ENCODE peak calls at places on chromosomes 12 and 14, in five cellular contexts. K, Z, B, U and S are unnamed samples.

GRCh38 chr12:55847033-55847432 is 4.3 kb upstream of the MMP19 start:
- DNase-seq in B (peak), K (no peak), Z (no peak), U (no peak), S (no peak)

GRCh38 chr12:109781668-109782321 is 51.4 kb downstream of the TRPV4 start:
- DNase-seq in K (no peak), B (no peak), Z (no peak), U (no peak), S (no peak)

GRCh38 chr14:56295743-56296142 is 177.5 kb downstream of the PELI2 start:
- DNase-seq in B (no peak), K (no peak), Z (no peak), U (no peak), S (no peak)

GRCh38 chr14:65332141-65332871 is 80.2 kb upstream of the FUT8 start:
- DNase-seq in U (no peak), B (no peak), Z (no peak), K (no peak), S (no peak)

GRCh38 chr14:24052656-24053547 is 1.1 kb downstream of the CARMIL3 start:
- DNase-seq in B (no peak), Z (no peak), K (no peak), U (no peak), S (no peak)

GRCh38 chr12:117060927-117061300 is 38.3 kb downstream of the TESC start:
- DNase-seq in U (no peak), Z (no peak), K (no peak), B (no peak), S (no peak)

GRCh38 chr14:95679995-95680735 is 6.1 kb upstream of the TCL1B start:
- DNase-seq in Z (no peak), K (no peak), B (no peak), U (no peak), S (no peak)

GRCh38 chr14:59358105-59358504 is 107.1 kb downstream of the GPR135 start:
- DNase-seq in Z (no peak), B (peak), K (no peak), U (no peak), S (peak)

GRCh38 chr14:87989613-87990299 is 3.2 kb downstream of the GALC start:
- DNase-seq in K (no peak), Z (no peak), U (no peak), B (no peak), S (no peak)

GRCh38 chr12:44626883-44627282 is 249.2 kb downstream of the NELL2 start:
- DNase-seq in Z (no peak), B (no peak), K (no peak), U (no peak), S (no peak)

GRCh38 chr14:29442720-29443119 is 484.9 kb downstream of the PRKD1 start:
- DNase-seq in B (no peak), K (no peak), U (no peak), Z (no peak), S (no peak)

GRCh38 chr12:11877869-11878780 is 192.6 kb upstream of the BCL2L14 start:
- DNase-seq in Z (peak), B (peak), K (no peak), U (peak), S (peak)

GRCh38 chr14:71078481-71078880 is 171.2 kb downstream of the PCNX1 start:
- DNase-seq in B (no peak), K (no peak), U (no peak), Z (no peak), S (no peak)

GRCh38 chr12:5614206-5614605 is 182.3 kb downstream of the NTF3 start:
- DNase-seq in Z (no peak), K (no peak), B (no peak), U (no peak), S (no peak)

GRCh38 chr12:98594050-98594853 is 766 bp downstream of the SLC25A3 start:
- DNase-seq in K (no peak), Z (peak), B (peak), U (no peak), S (peak)

GRCh38 chr12:21615441-21615840 is 10.8 kb upstream of the GYS2 start:
- DNase-seq in B (no peak), K (no peak), Z (no peak), U (no peak), S (no peak)

GRCh38 chr12:50275545-50275944 is 7.8 kb downstream of the LIMA1 start:
- DNase-seq in Z (peak), B (peak), U (no peak), K (no peak), S (no peak)

GRCh38 chr14:78598046-78598652 is 428.0 kb downstream of the NRXN3 start:
- DNase-seq in U (no peak), B (peak), Z (peak), K (no peak), S (peak)

GRCh38 chr12:84805474-84805858 is 107.1 kb downstream of the SLC6A15 start:
- DNase-seq in Z (no peak), K (no peak), U (no peak), B (no peak), S (no peak)

GRCh38 chr14:76920572-76921175 is 94.5 kb downstream of the LRRC74A start:
- DNase-seq in Z (no peak), B (no peak), U (no peak), K (no peak), S (no peak)

GRCh38 chr12:100688451-100688864 is 106.1 kb upstream of the ANO4 start:
- DNase-seq in Z (no peak), B (no peak), K (no peak), U (no peak), S (no peak)

GRCh38 chr12:14693116-14693515 is 3.3 kb downstream of the GUCY2C start:
- DNase-seq in Z (no peak), B (no peak), K (no peak), U (no peak), S (no peak)

GRCh38 chr12:69509308-69509736 is 39.1 kb downstream of the FRS2 start:
- DNase-seq in K (no peak), U (no peak), Z (no peak), B (no peak), S (no peak)

GRCh38 chr14:75425443-75425842 is 2.4 kb upstream of the JDP2 start:
- DNase-seq in Z (no peak), K (no peak), U (no peak), B (no peak), S (no peak)

GRCh38 chr12:88227263-88227662 is 85.2 kb downstream of the TMTC3 start:
- DNase-seq in Z (no peak), K (no peak), B (no peak), U (no peak), S (no peak)

GRCh38 chr12:2692156-2692555 is 102.6 kb upstream of the FKBP4 start:
- DNase-seq in Z (no peak), U (no peak), B (no peak), K (no peak), S (no peak)

GRCh38 chr12:91289881-91290280 is 107.3 kb upstream of the DCN start:
- DNase-seq in Z (no peak), U (no peak), K (no peak), B (no peak), S (no peak)

DNA sequence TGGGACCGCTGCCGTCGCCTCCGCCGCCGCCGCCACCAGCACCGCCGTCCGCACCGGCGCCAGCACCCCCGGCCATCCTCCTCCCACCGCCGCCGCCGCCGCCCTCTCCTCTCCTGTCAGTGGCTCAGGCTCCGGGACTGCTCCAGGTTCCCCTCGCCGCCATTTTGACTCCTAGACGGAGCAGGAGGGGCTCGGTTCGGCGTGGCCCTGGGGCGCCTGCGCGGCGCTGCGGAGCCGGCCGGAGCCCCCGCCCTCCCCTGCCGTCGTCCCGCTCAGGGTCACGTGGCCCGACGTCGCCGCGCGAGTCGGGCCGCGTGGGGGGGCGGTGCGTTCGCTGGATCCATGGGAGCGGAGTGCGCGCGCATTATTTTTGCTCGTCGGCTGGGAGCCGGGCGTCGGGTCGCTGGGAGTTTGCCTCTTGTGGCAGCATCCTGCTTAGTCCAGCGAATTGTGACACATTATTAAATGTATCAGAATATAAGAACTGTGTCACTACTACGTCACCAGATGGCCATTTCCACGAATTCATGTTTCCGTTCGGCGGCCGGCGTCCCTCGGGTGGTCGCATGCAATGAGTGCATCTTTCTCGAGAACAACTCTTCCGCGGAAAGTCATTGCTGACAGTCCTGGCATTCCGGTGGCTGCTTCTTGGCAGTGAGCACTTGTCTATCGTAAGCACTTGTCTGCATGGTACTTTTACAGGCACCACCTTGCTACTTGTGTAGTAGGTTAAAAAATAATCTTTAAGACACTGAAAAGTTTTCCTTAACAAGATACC is at the start of gene BTBD7:
- DNase-seq in Z (peak), B (peak), K (peak), U (peak), S (peak)
- TF ChIP-seq POLR2A in Z (no peak), B (peak), K (peak), U (no peak), S (peak)

GRCh38 chr12:93702707-93703305 is 25.6 kb downstream of the CRADD start:
- DNase-seq in U (no peak), B (no peak), Z (no peak), K (no peak), S (peak)

GRCh38 chr12:93706387-93706786 is 29.2 kb downstream of the CRADD start:
- DNase-seq in Z (no peak), B (no peak), K (no peak), U (no peak), S (no peak)

GRCh38 chr12:93704122-93704521 is 26.9 kb downstream of the CRADD start:
- DNase-seq in U (no peak), K (no peak), Z (no peak), B (no peak), S (no peak)

GRCh38 chr12:93705237-93705636 is 28.1 kb downstream of the CRADD start:
- DNase-seq in U (no peak), B (no peak), Z (no peak), K (no peak), S (no peak)

GRCh38 chr12:93704625-93705024 is 27.4 kb downstream of the CRADD start:
- DNase-seq in U (no peak), Z (no peak), K (no peak), B (no peak), S (no peak)
- TF ChIP-seq POLR2A in U (no peak), Z (no peak), K (no peak), B (no peak), S (no peak)

DNA sequence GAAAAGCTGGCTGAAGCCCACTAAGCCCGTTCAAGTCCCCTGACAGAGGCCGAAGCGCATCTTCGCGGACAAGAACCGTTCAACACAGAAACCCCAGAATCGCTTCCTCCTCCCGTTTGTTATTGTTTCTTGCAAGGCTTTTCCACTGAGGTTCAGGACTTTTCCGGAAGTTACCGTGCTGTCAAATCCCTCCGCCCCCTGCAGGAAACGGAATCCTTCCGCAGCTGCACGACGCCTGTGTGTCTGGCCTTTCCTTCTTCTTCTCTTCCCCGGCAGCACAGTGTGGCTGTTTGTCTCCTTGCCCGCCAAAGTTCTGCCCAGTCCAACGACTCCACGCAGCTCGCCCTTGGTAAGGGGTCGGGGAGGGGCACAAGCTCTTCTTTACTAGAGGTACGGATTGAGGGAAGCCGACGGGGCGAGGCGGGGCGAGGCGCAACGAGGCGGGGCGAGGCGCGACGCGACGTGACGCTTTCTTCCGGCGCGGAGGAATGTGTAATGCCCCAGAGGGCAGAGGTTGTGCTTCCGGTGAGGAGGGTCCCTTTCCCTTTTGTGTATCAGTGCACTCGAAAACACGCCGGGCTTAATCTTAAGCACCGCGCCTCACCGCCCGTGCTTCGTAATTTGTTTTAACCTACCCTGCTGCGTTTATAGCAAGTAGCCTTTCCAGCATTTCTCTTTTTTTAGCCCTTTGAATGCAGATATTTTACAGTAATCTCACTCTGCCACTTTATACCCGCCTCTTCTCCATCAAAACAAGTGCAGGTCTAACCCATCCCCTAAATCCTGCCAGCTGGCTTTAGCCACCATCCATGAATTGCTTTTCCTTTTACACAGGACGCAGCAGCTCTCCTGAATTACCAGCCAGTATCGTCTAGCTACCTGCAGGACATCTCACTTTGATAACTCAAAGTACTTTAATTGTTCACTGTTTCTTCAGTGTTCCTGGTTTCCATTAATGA is at the start of gene KDM5A:
- DNase-seq in Z (peak), B (peak), K (peak), U (peak), S (peak)
- TF ChIP-seq POLR2A in Z (no peak), B (peak), K (peak), U (no peak), S (no peak)

GRCh38 chr14:93976477-93977057 is at the start of gene ASB2:
- DNase-seq in Z (no peak), U (peak), B (peak), K (no peak), S (no peak)
- TF ChIP-seq POLR2A in Z (peak), U (no peak), B (peak), K (no peak), S (no peak)

GRCh38 chr14:99604766-99605298 is 825 bp upstream of the CCDC85C start:
- DNase-seq in B (no peak), U (no peak), Z (no peak), K (no peak), S (peak)

GRCh38 chr14:99605299-99605961 is 1.4 kb upstream of the CCDC85C start:
- DNase-seq in K (no peak), Z (peak), B (peak), U (peak), S (peak)

GRCh38 chr14:99602788-99603415 is 1.1 kb downstream of the CCDC85C start:
- DNase-seq in Z (no peak), K (no peak), B (no peak), U (no peak), S (peak)

GRCh38 chr14:99603471-99603933 is 505 bp downstream of the CCDC85C start:
- DNase-seq in K (no peak), U (no peak), B (no peak), Z (no peak), S (peak)

GRCh38 chr14:99603965-99604765 is at the start of gene CCDC85C:
- DNase-seq in B (peak), U (peak), K (peak), Z (peak), S (peak)
- TF ChIP-seq POLR2A in B (no peak), U (peak), K (peak), Z (no peak), S (no peak)

DNA sequence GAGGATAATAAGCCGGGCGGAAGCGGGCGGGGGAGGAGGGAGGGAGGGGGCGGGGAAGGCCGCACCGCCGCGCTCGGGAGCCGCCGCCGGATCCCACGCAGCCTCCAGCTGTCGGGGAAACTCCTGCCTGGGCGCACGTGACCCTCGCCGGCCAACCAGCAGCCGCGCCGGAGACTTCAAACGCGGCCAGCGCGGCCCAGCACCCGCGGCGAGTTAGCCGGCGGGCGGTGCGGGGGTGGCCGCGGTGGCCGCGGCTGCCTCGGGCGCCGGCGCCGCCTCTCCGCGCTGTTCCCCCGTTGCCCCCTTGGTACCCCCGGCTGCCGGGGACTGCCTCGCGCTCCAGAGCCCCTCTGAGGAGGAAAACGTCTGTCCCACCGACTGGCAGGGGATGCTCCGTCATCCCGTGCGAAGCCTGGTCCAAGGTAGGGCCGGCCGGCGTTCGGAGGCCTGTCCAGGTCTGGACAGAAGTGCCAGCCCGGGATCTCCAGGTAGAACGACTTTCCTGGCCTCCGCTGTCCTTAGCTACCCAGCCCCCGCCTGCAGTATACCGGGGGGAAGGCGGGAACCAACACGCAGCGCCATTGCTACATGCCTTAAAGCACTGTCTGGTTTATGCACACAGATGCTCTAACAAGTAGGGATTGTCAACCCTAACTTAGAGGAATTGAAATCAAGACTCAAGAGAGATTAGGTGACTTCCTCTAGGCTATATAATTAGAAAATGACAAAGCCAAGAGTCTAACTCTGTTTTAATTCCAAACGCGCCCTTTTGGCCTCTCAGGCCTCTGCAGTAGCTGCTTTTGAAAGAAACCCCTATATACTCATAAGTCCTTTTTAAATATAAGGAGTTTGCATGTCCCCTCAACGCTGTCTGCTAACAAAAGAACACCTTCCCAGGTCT is at the start of gene YAF2:
- DNase-seq in K (peak), Z (peak), B (peak), U (peak), S (peak)
- TF ChIP-seq POLR2A in K (peak), Z (no peak), B (peak), U (no peak), S (no peak)

GRCh38 chr12:48300774-48301173 is 49.9 kb downstream of the ZNF641 start:
- DNase-seq in U (no peak), K (no peak), Z (no peak), B (no peak), S (no peak)

GRCh38 chr12:48302161-48302896 is 48.4 kb downstream of the ZNF641 start:
- DNase-seq in U (no peak), K (no peak), Z (no peak), B (no peak), S (no peak)

GRCh38 chr12:48291511-48291910 is 59.2 kb downstream of the ZNF641 start:
- DNase-seq in B (no peak), K (no peak), Z (no peak), U (no peak), S (no peak)

GRCh38 chr12:48292030-48292429 is 58.7 kb downstream of the ZNF641 start:
- DNase-seq in K (no peak), U (no peak), Z (no peak), B (no peak), S (no peak)

DNA sequence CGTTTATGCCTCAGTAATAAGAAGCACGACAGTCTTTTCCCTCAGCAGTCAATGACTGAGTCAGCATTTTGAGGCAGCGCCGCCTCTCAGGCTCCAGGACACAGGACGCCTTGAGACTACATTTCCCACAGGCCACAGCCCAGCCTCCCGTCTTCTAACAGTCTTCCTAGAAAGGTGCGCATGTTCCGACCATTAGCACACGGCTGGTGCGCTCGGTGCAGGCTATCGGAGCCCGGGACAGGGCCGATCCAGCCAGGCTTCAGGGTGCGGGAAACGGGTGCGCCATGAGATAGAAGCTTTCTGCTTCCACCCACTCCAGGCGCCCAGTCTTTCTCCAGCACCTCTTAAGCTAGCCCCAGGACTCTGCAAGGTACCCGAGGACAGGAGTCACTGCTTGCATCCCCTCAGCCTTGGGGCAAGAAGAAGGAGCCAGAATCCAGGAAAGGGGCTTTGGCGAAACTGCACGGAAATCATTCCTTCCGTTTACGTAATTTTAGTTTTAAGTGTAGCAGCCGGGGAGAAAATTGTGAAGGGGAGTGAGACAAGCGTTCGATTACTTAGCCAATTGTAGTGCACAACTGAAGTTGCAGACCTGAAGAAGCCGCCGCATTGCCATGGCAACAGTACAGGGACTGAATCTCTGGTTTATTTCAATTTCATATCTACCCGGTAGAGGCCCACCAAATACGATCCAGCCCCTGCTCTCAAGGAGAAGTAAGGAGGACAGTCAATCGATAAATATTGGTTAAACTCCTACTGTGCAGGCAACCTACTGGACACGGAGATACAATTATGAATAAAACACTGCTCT is 53.9 kb downstream of the ZNF641 start:
- DNase-seq in K (no peak), Z (peak), B (peak), U (peak), S (peak)
- TF ChIP-seq POLR2A in K (no peak), Z (no peak), B (peak), U (no peak), S (peak)

GRCh38 chr14:104229621-104230041 is 91.2 kb downstream of the KIF26A start:
- DNase-seq in B (no peak), Z (peak), U (no peak), K (no peak), S (no peak)
- TF ChIP-seq POLR2A in B (no peak), Z (no peak), U (no peak), K (no peak), S (no peak)

GRCh38 chr12:118061011-118061875 is at the start of gene WSB2:
- DNase-seq in B (peak), U (peak), K (no peak), Z (peak), S (peak)
- TF ChIP-seq POLR2A in B (peak), U (no peak), K (peak), Z (no peak), S (peak)